ENCODE peak calls at places on chromosome 4, in six cellular contexts. One of them, this sample, is unnamed.

GRCh38 chr4:140005699-140006098 is 148.3 kb downstream of the MAML3 start:
- DNase-seq in A549: no peak
- DNase-seq in cardiac muscle cell: no peak
- DNase-seq in right lobe of liver: no peak
- DNase-seq in OCI-LY7: no peak
- DNase-seq in CD8-positive, alpha-beta T cell: no peak
- DNase-seq in this sample: no peak

GRCh38 chr4:146340798-146341197 is 126.5 kb downstream of the REELD1 start:
- DNase-seq in A549: no peak
- DNase-seq in cardiac muscle cell: peak; percentile 5
- DNase-seq in right lobe of liver: no peak
- DNase-seq in OCI-LY7: peak; percentile 31
- DNase-seq in CD8-positive, alpha-beta T cell: no peak
- DNase-seq in this sample: no peak

GRCh38 chr4:105600951-105601350 is 48.5 kb downstream of the ARHGEF38 start:
- DNase-seq in A549: no peak
- DNase-seq in cardiac muscle cell: no peak
- DNase-seq in right lobe of liver: no peak
- DNase-seq in OCI-LY7: no peak
- DNase-seq in CD8-positive, alpha-beta T cell: no peak
- DNase-seq in this sample: no peak

GRCh38 chr4:56723201-56723605 is 42.1 kb upstream of the HOPX start:
- DNase-seq in A549: no peak
- DNase-seq in cardiac muscle cell: no peak
- DNase-seq in right lobe of liver: no peak
- DNase-seq in OCI-LY7: no peak
- DNase-seq in CD8-positive, alpha-beta T cell: no peak
- DNase-seq in this sample: no peak

GRCh38 chr4:143247866-143248265 is 63.1 kb downstream of the USP38 start:
- DNase-seq in A549: no peak
- DNase-seq in cardiac muscle cell: no peak
- DNase-seq in right lobe of liver: no peak
- DNase-seq in OCI-LY7: no peak
- DNase-seq in CD8-positive, alpha-beta T cell: no peak
- DNase-seq in this sample: no peak

GRCh38 chr4:76753814-76754213 is 144.1 kb downstream of the SOWAHB start:
- DNase-seq in A549: no peak
- DNase-seq in cardiac muscle cell: no peak
- DNase-seq in right lobe of liver: no peak
- DNase-seq in OCI-LY7: no peak
- DNase-seq in CD8-positive, alpha-beta T cell: no peak
- DNase-seq in this sample: no peak

GRCh38 chr4:13733817-13734216 is 106.3 kb upstream of the BOD1L1 start:
- DNase-seq in A549: no peak
- DNase-seq in cardiac muscle cell: no peak
- DNase-seq in right lobe of liver: no peak
- DNase-seq in OCI-LY7: no peak
- DNase-seq in CD8-positive, alpha-beta T cell: no peak
- DNase-seq in this sample: no peak

GRCh38 chr4:145937021-145937861 is 1.4 kb downstream of the ZNF827 start:
- DNase-seq in A549: peak; percentile 57
- DNase-seq in cardiac muscle cell: peak; percentile 79
- DNase-seq in right lobe of liver: peak; percentile 59
- DNase-seq in OCI-LY7: peak; percentile 69
- DNase-seq in CD8-positive, alpha-beta T cell: peak; percentile 45
- DNase-seq in this sample: peak; percentile 8

GRCh38 chr4:135197650-135198049 is 996.1 kb upstream of the PABPC4L start:
- DNase-seq in A549: no peak
- DNase-seq in cardiac muscle cell: no peak
- DNase-seq in right lobe of liver: no peak
- DNase-seq in OCI-LY7: no peak
- DNase-seq in CD8-positive, alpha-beta T cell: no peak
- DNase-seq in this sample: no peak

GRCh38 chr4:148163011-148163410 is 279.2 kb downstream of the NR3C2 start:
- DNase-seq in A549: no peak
- DNase-seq in cardiac muscle cell: no peak
- DNase-seq in right lobe of liver: no peak
- DNase-seq in OCI-LY7: no peak
- DNase-seq in CD8-positive, alpha-beta T cell: no peak
- DNase-seq in this sample: no peak

GRCh38 chr4:80336582-80336981 is 1.1 kb downstream of the CFAP299 start:
- DNase-seq in A549: peak; percentile 26
- DNase-seq in cardiac muscle cell: peak; percentile 63
- DNase-seq in right lobe of liver: no peak
- DNase-seq in OCI-LY7: peak; percentile 26
- DNase-seq in CD8-positive, alpha-beta T cell: no peak
- DNase-seq in this sample: no peak

GRCh38 chr4:127379499-127379898 is 253.3 kb upstream of the INTU start:
- DNase-seq in A549: no peak
- DNase-seq in cardiac muscle cell: no peak
- DNase-seq in right lobe of liver: no peak
- DNase-seq in OCI-LY7: no peak
- DNase-seq in CD8-positive, alpha-beta T cell: no peak
- DNase-seq in this sample: no peak

GRCh38 chr4:25104561-25104960 is 55.7 kb downstream of the SEPSECS start:
- DNase-seq in A549: no peak
- DNase-seq in cardiac muscle cell: no peak
- DNase-seq in right lobe of liver: no peak
- DNase-seq in OCI-LY7: no peak
- DNase-seq in CD8-positive, alpha-beta T cell: no peak
- DNase-seq in this sample: no peak

GRCh38 chr4:41802590-41802989 is 54.1 kb upstream of the PHOX2B start:
- DNase-seq in A549: no peak
- DNase-seq in cardiac muscle cell: no peak
- DNase-seq in right lobe of liver: no peak
- DNase-seq in OCI-LY7: no peak
- DNase-seq in CD8-positive, alpha-beta T cell: no peak
- DNase-seq in this sample: no peak

GRCh38 chr4:162497564-162498167 is 333.9 kb upstream of the FSTL5 start:
- DNase-seq in A549: peak; percentile 26
- DNase-seq in cardiac muscle cell: peak; percentile 77
- DNase-seq in right lobe of liver: no peak
- DNase-seq in OCI-LY7: peak; percentile 53
- DNase-seq in CD8-positive, alpha-beta T cell: no peak
- DNase-seq in this sample: no peak

GRCh38 chr4:32826169-32826568 is 2106.0 kb downstream of the PCDH7 start:
- DNase-seq in A549: peak; percentile 16
- DNase-seq in cardiac muscle cell: no peak
- DNase-seq in right lobe of liver: no peak
- DNase-seq in OCI-LY7: peak; percentile 39
- DNase-seq in CD8-positive, alpha-beta T cell: no peak
- DNase-seq in this sample: no peak

GRCh38 chr4:120009731-120010130 is 56.9 kb downstream of the MAD2L1 start:
- DNase-seq in A549: no peak
- DNase-seq in cardiac muscle cell: no peak
- DNase-seq in right lobe of liver: no peak
- DNase-seq in OCI-LY7: no peak
- DNase-seq in CD8-positive, alpha-beta T cell: no peak
- DNase-seq in this sample: no peak

GRCh38 chr4:141647982-141648381 is 11.6 kb downstream of the IL15 start:
- DNase-seq in A549: no peak
- DNase-seq in cardiac muscle cell: no peak
- DNase-seq in right lobe of liver: no peak
- DNase-seq in OCI-LY7: no peak
- DNase-seq in CD8-positive, alpha-beta T cell: no peak
- DNase-seq in this sample: no peak

GRCh38 chr4:169971456-169972015 is 54.7 kb downstream of the MFAP3L start:
- DNase-seq in A549: no peak
- DNase-seq in cardiac muscle cell: no peak
- DNase-seq in right lobe of liver: no peak
- DNase-seq in OCI-LY7: no peak
- DNase-seq in CD8-positive, alpha-beta T cell: no peak
- DNase-seq in this sample: no peak

GRCh38 chr4:6703786-6704185 is 5.9 kb downstream of the MRFAP1L1 start:
- DNase-seq in A549: no peak
- DNase-seq in cardiac muscle cell: no peak
- DNase-seq in right lobe of liver: no peak
- DNase-seq in OCI-LY7: no peak
- DNase-seq in CD8-positive, alpha-beta T cell: no peak
- DNase-seq in this sample: no peak

GRCh38 chr4:97215426-97215825 is 927.9 kb downstream of the STPG2 start:
- DNase-seq in A549: no peak
- DNase-seq in cardiac muscle cell: peak; percentile 2
- DNase-seq in right lobe of liver: no peak
- DNase-seq in OCI-LY7: no peak
- DNase-seq in CD8-positive, alpha-beta T cell: no peak
- DNase-seq in this sample: no peak

GRCh38 chr4:22552802-22553201 is 36.9 kb upstream of the ADGRA3 start:
- DNase-seq in A549: no peak
- DNase-seq in cardiac muscle cell: no peak
- DNase-seq in right lobe of liver: no peak
- DNase-seq in OCI-LY7: no peak
- DNase-seq in CD8-positive, alpha-beta T cell: no peak
- DNase-seq in this sample: no peak

DNA sequence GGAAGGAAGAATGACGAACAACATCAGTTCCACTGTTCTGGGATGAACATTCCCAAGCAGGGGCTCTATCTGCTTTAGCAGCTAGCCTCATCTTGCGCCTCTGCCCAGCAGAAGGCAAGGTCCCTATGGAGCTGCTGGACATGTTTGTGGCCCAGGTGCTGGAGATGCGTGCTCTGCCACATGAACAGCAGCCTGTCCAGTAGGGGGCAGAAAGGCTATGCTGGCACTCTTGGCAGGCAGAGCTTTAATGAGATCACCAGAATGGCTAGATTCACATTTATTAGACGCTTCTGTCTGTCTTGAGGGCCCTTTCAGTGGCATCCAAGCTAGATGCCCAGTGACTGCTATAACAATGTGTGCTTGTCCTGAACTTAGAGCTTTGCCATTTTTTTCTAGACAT is 1826.0 kb downstream of the STIM2 start:
- DNase-seq in A549: peak; percentile 33
- DNase-seq in cardiac muscle cell: peak; percentile 68
- DNase-seq in right lobe of liver: peak; percentile 11
- DNase-seq in OCI-LY7: peak; percentile 24
- DNase-seq in CD8-positive, alpha-beta T cell: no peak
- DNase-seq in this sample: no peak
- TF ChIP-seq CTCF in A549: peak; percentile 8
- TF ChIP-seq CTCF in cardiac muscle cell: peak; percentile 37
- TF ChIP-seq CTCF in right lobe of liver: no peak
- TF ChIP-seq CTCF in OCI-LY7: peak; percentile 68
- TF ChIP-seq CTCF in CD8-positive, alpha-beta T cell: no peak
- TF ChIP-seq CTCF in this sample: no peak

GRCh38 chr4:2483237-2483636 is 14.3 kb downstream of the RNF4 start:
- DNase-seq in A549: no peak
- DNase-seq in cardiac muscle cell: no peak
- DNase-seq in right lobe of liver: no peak
- DNase-seq in OCI-LY7: no peak
- DNase-seq in CD8-positive, alpha-beta T cell: no peak
- DNase-seq in this sample: no peak

GRCh38 chr4:2478220-2478619 is 9.3 kb downstream of the RNF4 start:
- DNase-seq in A549: no peak
- DNase-seq in cardiac muscle cell: no peak
- DNase-seq in right lobe of liver: no peak
- DNase-seq in OCI-LY7: no peak
- DNase-seq in CD8-positive, alpha-beta T cell: no peak
- DNase-seq in this sample: no peak

GRCh38 chr4:2482693-2483092 is 13.8 kb downstream of the RNF4 start:
- DNase-seq in A549: no peak
- DNase-seq in cardiac muscle cell: no peak
- DNase-seq in right lobe of liver: no peak
- DNase-seq in OCI-LY7: peak; percentile 55
- DNase-seq in CD8-positive, alpha-beta T cell: no peak
- DNase-seq in this sample: no peak

GRCh38 chr4:2482192-2482591 is 13.3 kb downstream of the RNF4 start:
- DNase-seq in A549: no peak
- DNase-seq in cardiac muscle cell: no peak
- DNase-seq in right lobe of liver: no peak
- DNase-seq in OCI-LY7: no peak
- DNase-seq in CD8-positive, alpha-beta T cell: no peak
- DNase-seq in this sample: no peak

GRCh38 chr4:2480649-2481048 is 11.7 kb downstream of the RNF4 start:
- DNase-seq in A549: no peak
- DNase-seq in cardiac muscle cell: no peak
- DNase-seq in right lobe of liver: no peak
- DNase-seq in OCI-LY7: no peak
- DNase-seq in CD8-positive, alpha-beta T cell: no peak
- DNase-seq in this sample: no peak
- H3K4me1 ChIP-seq in A549: peaks cover 7% of the 10 kb centered on the region
- H3K4me1 ChIP-seq in cardiac muscle cell: peaks cover 10% of the 10 kb centered on the region
- H3K4me1 ChIP-seq in right lobe of liver: peaks cover 4% of the 10 kb centered on the region
- H3K4me1 ChIP-seq in OCI-LY7: peaks cover 88% of the 10 kb centered on the region
- H3K4me1 ChIP-seq in CD8-positive, alpha-beta T cell: peaks cover 93% of the 10 kb centered on the region
- H3K4me1 ChIP-seq in this sample: peaks cover 52% of the 10 kb centered on the region

DNA sequence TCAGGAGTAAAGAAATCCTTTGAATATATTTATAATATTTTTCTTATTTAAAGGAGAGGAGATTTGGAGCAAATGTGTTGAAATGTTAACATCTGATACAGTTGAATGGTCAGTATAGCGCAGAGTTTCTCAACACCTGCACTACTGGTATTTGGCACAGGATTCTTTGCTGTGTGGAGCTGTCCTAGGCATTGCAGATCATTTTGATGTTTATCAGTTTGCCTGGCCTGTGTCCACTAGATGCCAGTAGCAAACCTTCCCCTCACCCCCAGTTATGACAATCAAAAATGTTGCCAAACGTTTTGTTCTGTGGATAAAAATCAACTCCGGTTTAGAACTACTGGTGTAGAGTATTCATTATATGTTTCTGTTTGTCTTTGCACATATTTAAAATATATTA is 765.3 kb upstream of the SLIT2 start:
- DNase-seq in A549: no peak
- DNase-seq in cardiac muscle cell: no peak
- DNase-seq in right lobe of liver: no peak
- DNase-seq in OCI-LY7: peak; percentile 18
- DNase-seq in CD8-positive, alpha-beta T cell: no peak
- DNase-seq in this sample: no peak
- TF ChIP-seq CTCF in A549: no peak
- TF ChIP-seq CTCF in cardiac muscle cell: no peak
- TF ChIP-seq CTCF in right lobe of liver: no peak
- TF ChIP-seq CTCF in OCI-LY7: peak; percentile 53
- TF ChIP-seq CTCF in CD8-positive, alpha-beta T cell: no peak
- TF ChIP-seq CTCF in this sample: no peak

DNA sequence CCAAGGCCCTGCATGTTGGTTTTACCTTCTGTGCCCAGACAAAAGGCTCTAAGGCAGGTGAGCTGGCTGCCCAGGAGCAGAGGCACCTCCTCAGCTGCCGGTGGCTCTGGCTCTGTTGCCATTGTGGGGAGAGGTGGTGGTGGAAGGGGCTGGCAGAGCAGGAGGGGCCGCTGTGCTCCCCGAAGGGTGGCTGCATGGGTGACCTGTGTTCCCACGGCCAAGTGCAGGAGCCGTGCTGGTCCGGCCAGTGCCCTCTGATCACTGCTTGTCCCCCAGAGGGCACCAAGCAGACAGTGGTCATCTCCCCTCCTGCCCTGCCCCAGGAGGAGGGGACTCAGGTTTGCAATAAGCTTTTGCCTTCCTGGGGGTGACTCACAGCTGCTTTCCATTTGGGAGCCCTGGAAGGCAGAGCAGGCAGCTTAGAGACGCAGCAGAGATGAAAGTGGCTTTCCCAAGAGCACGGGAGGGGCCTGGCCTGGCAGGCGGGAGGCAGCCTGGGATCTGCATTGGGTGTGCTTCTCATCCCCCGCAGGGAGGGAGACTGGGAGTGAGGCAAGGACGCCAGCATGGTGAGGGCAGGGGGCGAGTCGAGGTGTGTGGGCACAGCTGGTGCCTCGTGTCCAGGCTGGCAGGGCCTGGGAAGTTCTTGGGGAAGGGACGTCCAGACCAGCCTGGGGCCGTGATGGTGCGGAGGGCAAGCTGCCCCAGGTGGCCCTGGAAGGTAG is 28.7 kb downstream of the DOK7 start:
- DNase-seq in A549: no peak
- DNase-seq in cardiac muscle cell: no peak
- DNase-seq in right lobe of liver: no peak
- DNase-seq in OCI-LY7: no peak
- DNase-seq in CD8-positive, alpha-beta T cell: no peak
- DNase-seq in this sample: no peak
- H3K4me1 ChIP-seq in A549: no peaks in the 10 kb centered on the region
- H3K4me1 ChIP-seq in cardiac muscle cell: peaks cover 10% of the 10 kb centered on the region
- H3K4me1 ChIP-seq in right lobe of liver: no peaks in the 10 kb centered on the region
- H3K4me1 ChIP-seq in OCI-LY7: peaks cover 5% of the 10 kb centered on the region
- H3K4me1 ChIP-seq in CD8-positive, alpha-beta T cell: no peaks in the 10 kb centered on the region
- H3K4me1 ChIP-seq in this sample: no peaks in the 10 kb centered on the region

This sample was measured in esophagus squamous epithelium.